ENCODE peak calls at places on chromosomes 2 and 18, in nine cellular contexts. U is stomach, A is AG10803, R is fibroblast of mammary gland, H is esophagus squamous epithelium, N is A549, D is hepatocyte, K is thoracic aorta, Z is colonic mucosa. O is an unnamed sample.
A peak's percentile ranks its signal among the peaks of the same experiment; 100 is the strongest.

GRCh38 chr2:112216158-112216557 is 38.7 kb downstream of the ZC3H8 start:
- DNase-seq in K (no peak), U (no peak), Z (no peak), D (no peak), A (peak; percentile 3), N (peak; percentile 31), H (no peak), R (peak; percentile 34), O (peak; percentile 56)

GRCh38 chr2:158395166-158395565 is 61.4 kb downstream of the CCDC148 start:
- DNase-seq in K (no peak), N (no peak), D (peak; percentile 15), R (no peak), U (peak; percentile 25), Z (no peak), H (no peak), A (peak; percentile 20), O (peak; percentile 9)

GRCh38 chr2:15640291-15640711 is 48.6 kb downstream of the DDX1 start:
- DNase-seq in Z (no peak), H (no peak), A (peak; percentile 49), R (peak; percentile 79), D (peak; percentile 56), K (no peak), N (no peak), U (no peak), O (peak; percentile 95)

GRCh38 chr2:226387499-226387942 is 412.1 kb downstream of the IRS1 start:
- DNase-seq in U (no peak), A (no peak), D (no peak), H (no peak), K (no peak), Z (no peak), R (peak; percentile 19), N (no peak), O (no peak)

GRCh38 chr2:30866974-30867373 is 59.7 kb upstream of the CAPN13 start:
- DNase-seq in Z (no peak), K (no peak), A (no peak), N (no peak), H (no peak), D (no peak), R (no peak), U (no peak), O (no peak)

GRCh38 chr2:190505696-190506095 is 28.8 kb downstream of the NEMP2 start:
- DNase-seq in R (no peak), D (no peak), A (no peak), N (peak; percentile 39), H (no peak), U (no peak), Z (no peak), K (no peak), O (no peak)

GRCh38 chr2:67036446-67036845 is 360.7 kb upstream of the ETAA1 start:
- DNase-seq in Z (no peak), N (no peak), R (peak; percentile 84), D (no peak), K (no peak), H (no peak), U (no peak), A (peak; percentile 19), O (no peak)

GRCh38 chr2:227813229-227813561 is 447 bp upstream of the CCL20 start:
- DNase-seq in Z (no peak), U (no peak), A (no peak), K (no peak), D (no peak), H (no peak), R (no peak), N (no peak), O (no peak)

GRCh38 chr2:172525601-172526000 is 30.3 kb upstream of the PDK1 start:
- DNase-seq in H (no peak), N (no peak), D (no peak), Z (no peak), A (no peak), K (no peak), U (no peak), R (no peak), O (no peak)

DNA sequence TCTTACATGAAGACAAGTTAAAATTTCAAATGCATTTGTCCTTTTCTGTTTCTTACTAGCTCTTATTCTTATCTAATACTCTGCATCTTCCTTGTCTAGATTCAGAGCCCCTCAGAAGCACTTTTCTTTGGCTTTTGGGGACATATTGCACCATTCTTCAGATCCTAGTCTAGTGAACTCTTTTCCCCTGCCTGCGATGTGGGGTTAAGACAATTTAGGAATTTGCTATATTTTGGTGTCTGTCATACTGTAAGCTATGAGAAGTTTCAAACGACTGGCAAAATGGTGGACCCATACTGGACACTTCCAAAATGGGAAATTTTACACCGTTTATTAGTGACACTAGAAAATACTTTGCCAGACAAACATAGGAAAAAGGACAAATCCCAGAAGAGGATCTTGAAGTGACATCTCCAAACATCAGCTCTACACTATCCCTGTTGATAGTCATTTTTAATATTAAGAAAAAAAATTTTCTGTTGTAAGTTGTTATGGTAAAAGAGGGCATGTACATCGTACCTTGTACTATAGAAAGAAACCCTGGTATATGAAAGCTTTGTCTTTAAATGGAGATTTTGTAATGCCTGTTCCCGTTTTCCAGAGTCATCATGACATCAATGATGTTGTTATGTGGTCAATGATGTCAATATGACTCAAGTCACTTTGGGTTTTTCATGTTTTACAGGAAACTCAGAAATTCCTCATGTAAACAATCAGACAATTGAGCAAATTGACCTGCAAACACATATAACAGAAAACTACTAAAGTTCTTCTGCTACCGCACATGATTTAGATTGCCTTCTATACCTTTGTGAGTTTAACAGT is 4.4 kb upstream of the KYNU start:
- DNase-seq in Z (no peak), N (peak; percentile 98), H (no peak), K (no peak), R (peak; percentile 97), D (no peak), A (peak; percentile 69), U (no peak), O (peak; percentile 95)
- H3K4me3 ChIP-seq in Z (no peak overlapping the region), N (peak overlapping the region; percentile 24), H (no peak overlapping the region), K (no peak overlapping the region), R (no peak overlapping the region), D (no peak overlapping the region), A (no peak overlapping the region), U (no peak overlapping the region), O (no peak overlapping the region)

DNA sequence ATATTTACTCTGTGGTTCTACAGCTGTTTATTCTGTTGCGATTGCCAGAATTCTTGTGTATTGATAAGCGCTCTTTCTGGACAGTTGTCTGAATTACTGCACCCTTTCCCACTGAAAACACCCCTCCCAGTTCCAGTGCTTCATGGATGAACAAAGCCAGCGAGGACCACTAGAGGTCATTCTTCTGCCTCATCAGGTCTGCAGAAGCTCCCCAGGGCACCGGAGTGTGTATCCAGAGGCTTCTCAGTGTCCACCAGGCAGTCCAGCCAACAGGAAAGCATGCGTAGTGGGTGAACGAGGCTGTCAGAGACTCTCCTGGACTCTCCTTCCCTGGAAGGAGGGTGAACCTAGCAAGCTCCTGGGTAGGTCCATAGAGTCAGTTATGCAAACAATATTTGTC is 40.6 kb upstream of the INHBB start:
- DNase-seq in N (peak; percentile 43), Z (no peak), R (no peak), A (no peak), U (peak; percentile 5), K (no peak), D (peak; percentile 45), H (no peak), O (peak; percentile 42)
- TF ChIP-seq CTCF in N (no peak), Z (peak; percentile 12), R (peak; percentile 27), A (peak; percentile 36), U (no peak), K (no peak), D (peak; percentile 36), H (no peak), O (peak; percentile 58)

DNA sequence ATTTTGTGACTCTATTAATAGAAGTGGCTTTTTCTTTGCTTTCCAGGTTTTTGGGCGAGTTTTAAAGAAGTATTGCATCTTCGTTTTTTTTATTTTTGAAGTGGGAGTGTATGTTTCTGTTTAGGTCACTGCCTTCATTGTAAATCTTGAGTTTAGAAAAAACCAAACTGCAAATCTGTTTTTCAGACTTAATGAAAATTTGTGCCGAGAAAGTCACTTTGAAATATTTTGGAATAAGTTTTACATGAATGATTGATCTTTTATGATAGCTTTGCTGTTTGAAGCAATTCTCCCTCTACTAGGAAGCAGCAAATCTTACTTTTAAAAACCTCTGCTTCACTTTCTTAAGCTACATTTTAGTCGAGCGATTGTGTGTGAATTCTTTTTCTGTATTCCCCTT is 2.2 kb downstream of the SMAD4 start:
- DNase-seq in K (no peak), N (no peak), U (no peak), R (no peak), A (no peak), D (no peak), H (no peak), Z (no peak), O (no peak)
- H3K4me3 ChIP-seq in K (peak overlapping the region; percentile 83), N (no peak overlapping the region), U (peak overlapping the region; percentile 0), R (peak overlapping the region; percentile 72), A (peak overlapping the region; percentile 72), D (peak overlapping the region; percentile 58), H (peak overlapping the region; percentile 80), Z (no peak overlapping the region), O (peak overlapping the region; percentile 90)

DNA sequence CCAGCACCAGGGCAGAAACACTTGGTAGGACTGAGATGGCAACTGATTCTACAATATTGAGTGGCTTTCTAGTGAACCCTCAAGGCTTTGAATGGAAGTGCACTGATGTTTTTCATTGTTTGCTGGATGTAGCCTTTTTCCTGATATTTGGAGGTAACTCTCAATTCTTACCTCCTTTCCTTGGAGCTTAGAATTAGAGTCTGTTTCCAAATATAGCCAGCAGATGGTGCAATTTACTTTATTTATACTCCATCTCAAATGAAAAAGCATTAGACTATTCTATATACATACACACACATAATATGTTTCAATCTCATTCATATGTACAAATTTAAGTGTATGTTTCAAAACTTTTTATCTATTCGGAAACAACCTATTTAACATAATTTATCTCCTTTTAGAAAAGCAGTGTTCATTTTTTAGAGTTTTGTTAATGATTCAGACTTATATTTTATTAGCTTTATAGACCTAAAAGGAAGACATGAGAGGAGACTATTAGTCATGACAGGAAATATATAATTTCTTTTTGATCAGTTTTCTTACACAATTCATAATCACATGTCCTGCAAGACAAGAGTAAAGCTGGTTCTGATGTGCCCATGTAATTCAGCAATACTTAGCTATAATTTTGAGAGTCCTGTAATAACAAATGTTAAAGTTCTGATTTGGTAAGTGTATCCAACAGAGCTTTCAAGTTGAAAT is 124.8 kb downstream of the NUP35 start:
- DNase-seq in N (peak; percentile 28), R (peak; percentile 51), K (no peak), Z (no peak), U (no peak), D (peak; percentile 47), H (no peak), A (peak; percentile 33), O (peak; percentile 61)
- TF ChIP-seq CTCF in N (peak; percentile 63), R (peak; percentile 49), K (no peak), Z (peak; percentile 49), U (no peak), D (peak; percentile 69), H (no peak), A (peak; percentile 61), O (peak; percentile 51)

GRCh38 chr18:44818668-44819403 is 138.1 kb downstream of the SETBP1 start:
- DNase-seq in H (no peak), U (no peak), R (no peak), A (no peak), N (no peak), D (no peak), Z (no peak), K (no peak), O (peak; percentile 10)
- H3K4me3 ChIP-seq in H (no peak overlapping the region), U (no peak overlapping the region), R (no peak overlapping the region), A (no peak overlapping the region), N (no peak overlapping the region), D (no peak overlapping the region), Z (no peak overlapping the region), K (no peak overlapping the region), O (no peak overlapping the region)

GRCh38 chr18:27363918-27364317 is 178.8 kb upstream of the CHST9 start:
- DNase-seq in N (peak; percentile 3), A (no peak), U (no peak), D (peak; percentile 16), Z (no peak), K (no peak), R (peak; percentile 8), H (no peak), O (peak; percentile 43)
- TF ChIP-seq CTCF in N (peak; percentile 24), A (peak; percentile 18), U (no peak), D (peak; percentile 64), Z (no peak), K (no peak), R (peak; percentile 12), H (no peak), O (peak; percentile 43)

GRCh38 chr2:171316220-171316619 is 117.6 kb downstream of the METTL8 start:
- DNase-seq in U (no peak), N (no peak), H (no peak), R (no peak), K (no peak), A (no peak), D (no peak), Z (no peak), O (no peak)
- H3K4me3 ChIP-seq in U (no peak overlapping the region), N (no peak overlapping the region), H (no peak overlapping the region), R (no peak overlapping the region), K (no peak overlapping the region), A (no peak overlapping the region), D (no peak overlapping the region), Z (no peak overlapping the region), O (no peak overlapping the region)

O was measured in choroid plexus epithelial cell.